ENCODE peak calls at places on chromosomes 12 and 14, in nine cellular contexts. Z, C, D, O, B, H, R, T and Q are unnamed samples.
A peak's percentile ranks its signal among the peaks of the same experiment; 100 is the strongest.

GRCh38 chr14:86796221-86797074 is 1196.5 kb downstream of the GALC start:
- DNase-seq in R (no peak), T (no peak), H (peak; percentile 67), O (no peak), B (no peak), C (no peak), Z (no peak), D (no peak), Q (no peak)

GRCh38 chr12:1927751-1928351 is 9.4 kb upstream of the CACNA2D4 start:
- DNase-seq in R (no peak), T (peak; percentile 9), H (peak; percentile 83), O (no peak), B (no peak), Z (no peak), C (peak; percentile 74), D (peak; percentile 57), Q (no peak)

GRCh38 chr12:39605996-39606395 is 13.6 kb downstream of the ABCD2 start:
- DNase-seq in R (peak; percentile 60), Z (no peak), H (no peak), D (no peak), B (no peak), C (no peak), O (peak; percentile 62), T (no peak), Q (no peak)

GRCh38 chr14:23579739-23580138 is 1.1 kb upstream of the JPH4 start:
- DNase-seq in R (no peak), C (no peak), H (no peak), O (no peak), T (no peak), D (no peak), Z (no peak), B (no peak), Q (no peak)

GRCh38 chr14:90140956-90141316 is 79.1 kb downstream of the KCNK13 start:
- DNase-seq in C (no peak), T (no peak), O (peak; percentile 74), Z (no peak), D (no peak), R (peak; percentile 88), H (peak; percentile 29), B (no peak), Q (no peak)

GRCh38 chr12:57832966-57833365 is 13.6 kb downstream of the CTDSP2 start:
- DNase-seq in Z (no peak), T (no peak), R (no peak), H (no peak), C (no peak), D (no peak), O (no peak), B (no peak), Q (no peak)

GRCh38 chr14:35879654-35880249 is 53.6 kb downstream of the BRMS1L start:
- DNase-seq in O (peak; percentile 31), D (no peak), T (no peak), C (no peak), R (peak; percentile 5), Z (no peak), B (no peak), H (peak; percentile 40), Q (no peak)

GRCh38 chr14:65840786-65841185 is 428.3 kb downstream of the FUT8 start:
- DNase-seq in C (no peak), T (no peak), O (no peak), D (no peak), R (no peak), B (no peak), Z (no peak), H (peak; percentile 61), Q (no peak)

GRCh38 chr12:68276400-68276930 is 23.1 kb upstream of the IL22 start:
- DNase-seq in O (no peak), C (no peak), H (no peak), D (no peak), R (no peak), T (no peak), B (no peak), Z (no peak), Q (no peak)

GRCh38 chr14:38158468-38158867 is 49.2 kb upstream of the SSTR1 start:
- DNase-seq in D (no peak), Z (no peak), O (no peak), B (no peak), T (no peak), C (no peak), R (no peak), H (no peak), Q (no peak)

GRCh38 chr14:82889701-82890100 is 1356.0 kb upstream of the SEL1L start:
- DNase-seq in R (no peak), T (no peak), B (no peak), O (no peak), H (no peak), Z (no peak), D (no peak), C (no peak), Q (no peak)

GRCh38 chr12:62268956-62269355 is 8.8 kb downstream of the USP15 start:
- DNase-seq in C (no peak), T (no peak), Z (no peak), B (no peak), D (no peak), H (peak; percentile 58), O (peak; percentile 49), R (no peak), Q (no peak)

GRCh38 chr12:9273276-9273675 is 65.1 kb upstream of the PZP start:
- DNase-seq in T (no peak), R (no peak), H (peak; percentile 55), C (no peak), D (no peak), Z (no peak), O (peak; percentile 17), B (no peak), Q (no peak)

GRCh38 chr12:87427770-87428169 is 601.4 kb downstream of the C12orf50 start:
- DNase-seq in B (no peak), Z (no peak), D (no peak), O (peak; percentile 2), T (no peak), R (no peak), H (peak; percentile 78), C (no peak), Q (no peak)

GRCh38 chr14:104342435-104343293 is 204.3 kb downstream of the KIF26A start:
- DNase-seq in H (no peak), B (peak; percentile 49), D (peak; percentile 60), Z (no peak), O (no peak), C (no peak), R (no peak), T (no peak), Q (no peak)

GRCh38 chr12:53051058-53051880 is 1.4 kb downstream of the TNS2 start:
- DNase-seq in R (peak; percentile 63), Z (no peak), H (no peak), O (no peak), T (no peak), D (peak; percentile 82), C (peak; percentile 83), B (no peak), Q (no peak)
- TF ChIP-seq CTCF in R (peak; percentile 44), Z (peak; percentile 60), H (peak; percentile 36), O (no peak), T (no peak), D (peak; percentile 20), C (peak; percentile 57), B (no peak), Q (no peak)

GRCh38 chr12:78361683-78362082 is 502.9 kb upstream of the SYT1 start:
- DNase-seq in C (no peak), O (no peak), Z (no peak), H (no peak), D (no peak), T (no peak), R (no peak), B (no peak), Q (no peak)
- TF ChIP-seq CTCF in C (no peak), O (no peak), Z (no peak), H (no peak), D (no peak), T (no peak), R (no peak), B (no peak), Q (no peak)

GRCh38 chr12:48988030-48988649 is 10.0 kb downstream of the WNT1 start:
- DNase-seq in Z (no peak), B (peak; percentile 91), T (peak; percentile 66), D (peak; percentile 80), R (peak; percentile 41), O (no peak), H (peak; percentile 57), C (no peak), Q (no peak)
- TF ChIP-seq CTCF in Z (peak; percentile 87), B (peak; percentile 96), T (peak; percentile 85), D (peak; percentile 84), R (peak; percentile 96), O (peak; percentile 91), H (peak; percentile 90), C (peak; percentile 86), Q (peak; percentile 65)

GRCh38 chr12:24027352-24027751 is 77.9 kb upstream of the SOX5 start:
- DNase-seq in T (no peak), B (no peak), D (no peak), O (no peak), H (no peak), R (no peak), C (no peak), Z (no peak), Q (no peak)

GRCh38 chr12:24021164-24021502 is 71.7 kb upstream of the SOX5 start:
- DNase-seq in T (no peak), R (no peak), C (no peak), H (no peak), B (no peak), D (no peak), O (no peak), Z (no peak), Q (no peak)

GRCh38 chr12:24020391-24021163 is 71.1 kb upstream of the SOX5 start:
- DNase-seq in H (no peak), D (no peak), T (no peak), B (no peak), R (no peak), C (no peak), Z (no peak), O (no peak), Q (no peak)

GRCh38 chr12:24025153-24025798 is 75.8 kb upstream of the SOX5 start:
- DNase-seq in C (no peak), R (no peak), Z (no peak), O (peak; percentile 16), T (no peak), D (no peak), H (no peak), B (no peak), Q (no peak)
- TF ChIP-seq CTCF in C (peak; percentile 25), R (peak; percentile 49), Z (peak; percentile 17), O (peak; percentile 57), T (peak; percentile 83), D (peak; percentile 31), H (peak; percentile 47), B (peak; percentile 30), Q (peak; percentile 38)

GRCh38 chr14:76112889-76113611 is 38.7 kb upstream of the GPATCH2L start:
- DNase-seq in Z (no peak), O (no peak), B (peak; percentile 53), H (no peak), D (no peak), R (no peak), C (no peak), T (no peak), Q (no peak)
- TF ChIP-seq CTCF in Z (no peak), O (no peak), B (no peak), H (no peak), D (no peak), R (no peak), C (no peak), T (no peak), Q (no peak)